ENCODE peak calls at places on chromosomes 12 and 14, in nine cellular contexts. One of them, this sample, is unnamed. For H3K27me3, the result is how much of the 10 kb centered on the place peaks cover.

GRCh38 chr12:10031318-10031717 is 836 bp downstream of the CLEC9A start:
- DNase-seq in AG04450: no peak
- DNase-seq in GM23248: peak
- DNase-seq in brain microvascular endothelial cell: peak
- DNase-seq in effector memory CD4-positive, alpha-beta T cell: no peak
- DNase-seq in heart right ventricle: no peak
- DNase-seq in ovary: no peak
- DNase-seq in gastrocnemius medialis: no peak
- DNase-seq in right lobe of liver: no peak
- DNase-seq in this sample: no peak

GRCh38 chr12:69415471-69416275 is 54.5 kb upstream of the FRS2 start:
- DNase-seq in AG04450: peak
- DNase-seq in GM23248: peak
- DNase-seq in brain microvascular endothelial cell: peak
- DNase-seq in effector memory CD4-positive, alpha-beta T cell: no peak
- DNase-seq in heart right ventricle: peak
- DNase-seq in ovary: peak
- DNase-seq in gastrocnemius medialis: peak
- DNase-seq in right lobe of liver: no peak
- DNase-seq in this sample: no peak

GRCh38 chr14:65933400-65934068 is 521.0 kb downstream of the FUT8 start:
- DNase-seq in AG04450: no peak
- DNase-seq in GM23248: no peak
- DNase-seq in brain microvascular endothelial cell: no peak
- DNase-seq in effector memory CD4-positive, alpha-beta T cell: no peak
- DNase-seq in heart right ventricle: no peak
- DNase-seq in ovary: no peak
- DNase-seq in gastrocnemius medialis: no peak
- DNase-seq in right lobe of liver: no peak
- DNase-seq in this sample: no peak

GRCh38 chr14:73426877-73427276 is 31.5 kb downstream of the NUMB start:
- DNase-seq in AG04450: no peak
- DNase-seq in GM23248: peak
- DNase-seq in brain microvascular endothelial cell: peak
- DNase-seq in effector memory CD4-positive, alpha-beta T cell: no peak
- DNase-seq in heart right ventricle: no peak
- DNase-seq in ovary: no peak
- DNase-seq in gastrocnemius medialis: no peak
- DNase-seq in right lobe of liver: no peak
- DNase-seq in this sample: no peak

GRCh38 chr12:44875954-44876553 is at the start of gene NELL2:
- DNase-seq in AG04450: no peak
- DNase-seq in GM23248: peak
- DNase-seq in brain microvascular endothelial cell: no peak
- DNase-seq in effector memory CD4-positive, alpha-beta T cell: peak
- DNase-seq in heart right ventricle: peak
- DNase-seq in ovary: no peak
- DNase-seq in gastrocnemius medialis: no peak
- DNase-seq in right lobe of liver: peak
- DNase-seq in this sample: no peak

GRCh38 chr14:59317346-59317745 is 128.9 kb downstream of the DAAM1 start:
- DNase-seq in AG04450: no peak
- DNase-seq in GM23248: no peak
- DNase-seq in brain microvascular endothelial cell: no peak
- DNase-seq in effector memory CD4-positive, alpha-beta T cell: no peak
- DNase-seq in heart right ventricle: no peak
- DNase-seq in ovary: no peak
- DNase-seq in gastrocnemius medialis: no peak
- DNase-seq in right lobe of liver: no peak
- DNase-seq in this sample: no peak

GRCh38 chr12:130280226-130280625 is 57.5 kb upstream of the PIWIL1 start:
- DNase-seq in AG04450: no peak
- DNase-seq in GM23248: peak
- DNase-seq in brain microvascular endothelial cell: peak
- DNase-seq in effector memory CD4-positive, alpha-beta T cell: no peak
- DNase-seq in heart right ventricle: no peak
- DNase-seq in ovary: no peak
- DNase-seq in gastrocnemius medialis: no peak
- DNase-seq in right lobe of liver: no peak
- DNase-seq in this sample: no peak

GRCh38 chr12:29510591-29511174 is 13.2 kb upstream of the OVCH1 start:
- DNase-seq in AG04450: no peak
- DNase-seq in GM23248: peak
- DNase-seq in brain microvascular endothelial cell: no peak
- DNase-seq in effector memory CD4-positive, alpha-beta T cell: no peak
- DNase-seq in heart right ventricle: no peak
- DNase-seq in ovary: no peak
- DNase-seq in gastrocnemius medialis: no peak
- DNase-seq in right lobe of liver: no peak
- DNase-seq in this sample: no peak

GRCh38 chr14:100438678-100439592 is 115.8 kb downstream of the SLC25A47 start:
- DNase-seq in AG04450: peak
- DNase-seq in GM23248: peak
- DNase-seq in brain microvascular endothelial cell: peak
- DNase-seq in effector memory CD4-positive, alpha-beta T cell: no peak
- DNase-seq in heart right ventricle: no peak
- DNase-seq in ovary: no peak
- DNase-seq in gastrocnemius medialis: no peak
- DNase-seq in right lobe of liver: peak
- DNase-seq in this sample: peak

GRCh38 chr14:36451346-36452065 is 68.5 kb downstream of the NKX2-1 start:
- DNase-seq in AG04450: no peak
- DNase-seq in GM23248: no peak
- DNase-seq in brain microvascular endothelial cell: no peak
- DNase-seq in effector memory CD4-positive, alpha-beta T cell: no peak
- DNase-seq in heart right ventricle: no peak
- DNase-seq in ovary: no peak
- DNase-seq in gastrocnemius medialis: no peak
- DNase-seq in right lobe of liver: peak
- DNase-seq in this sample: no peak

GRCh38 chr14:36454599-36455240 is 65.3 kb downstream of the NKX2-1 start:
- DNase-seq in AG04450: no peak
- DNase-seq in GM23248: no peak
- DNase-seq in brain microvascular endothelial cell: no peak
- DNase-seq in effector memory CD4-positive, alpha-beta T cell: no peak
- DNase-seq in heart right ventricle: no peak
- DNase-seq in ovary: no peak
- DNase-seq in gastrocnemius medialis: no peak
- DNase-seq in right lobe of liver: no peak
- DNase-seq in this sample: no peak

GRCh38 chr14:36452850-36453249 is 67.2 kb downstream of the NKX2-1 start:
- DNase-seq in AG04450: no peak
- DNase-seq in GM23248: no peak
- DNase-seq in brain microvascular endothelial cell: no peak
- DNase-seq in effector memory CD4-positive, alpha-beta T cell: no peak
- DNase-seq in heart right ventricle: no peak
- DNase-seq in ovary: no peak
- DNase-seq in gastrocnemius medialis: no peak
- DNase-seq in right lobe of liver: no peak
- DNase-seq in this sample: no peak

GRCh38 chr14:36449903-36450302 is 70.1 kb downstream of the NKX2-1 start:
- DNase-seq in AG04450: no peak
- DNase-seq in GM23248: no peak
- DNase-seq in brain microvascular endothelial cell: no peak
- DNase-seq in effector memory CD4-positive, alpha-beta T cell: no peak
- DNase-seq in heart right ventricle: no peak
- DNase-seq in ovary: no peak
- DNase-seq in gastrocnemius medialis: no peak
- DNase-seq in right lobe of liver: no peak
- DNase-seq in this sample: no peak

DNA sequence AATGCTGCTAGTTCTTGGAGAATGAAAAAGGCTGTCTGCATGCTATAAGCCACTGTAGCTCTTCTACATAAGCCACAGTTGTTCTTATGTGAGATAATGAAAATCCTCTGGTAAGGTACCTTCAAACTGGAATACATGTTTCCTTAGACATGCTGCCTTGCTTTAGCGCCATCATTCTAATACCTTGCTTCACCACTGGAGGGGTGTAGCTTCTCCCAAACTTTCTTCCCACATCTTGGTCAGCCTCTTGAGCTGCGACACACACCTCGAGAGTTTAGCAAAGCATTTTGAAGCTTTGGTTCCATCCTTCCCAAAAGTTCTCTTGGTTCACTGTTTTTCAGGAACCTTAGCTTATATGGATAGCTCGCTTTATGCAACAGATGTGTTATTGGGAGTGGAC is 69.5 kb downstream of the NKX2-1 start:
- DNase-seq in AG04450: no peak
- DNase-seq in GM23248: no peak
- DNase-seq in brain microvascular endothelial cell: no peak
- DNase-seq in effector memory CD4-positive, alpha-beta T cell: no peak
- DNase-seq in heart right ventricle: no peak
- DNase-seq in ovary: no peak
- DNase-seq in gastrocnemius medialis: no peak
- DNase-seq in right lobe of liver: no peak
- DNase-seq in this sample: no peak
- H3K27me3 ChIP-seq in AG04450: under half
- H3K27me3 ChIP-seq in GM23248: under half
- H3K27me3 ChIP-seq in brain microvascular endothelial cell: under half
- H3K27me3 ChIP-seq in effector memory CD4-positive, alpha-beta T cell: under half
- H3K27me3 ChIP-seq in heart right ventricle: under half
- H3K27me3 ChIP-seq in ovary: under half
- H3K27me3 ChIP-seq in gastrocnemius medialis: under half
- H3K27me3 ChIP-seq in right lobe of liver: under half
- H3K27me3 ChIP-seq in this sample: under half

GRCh38 chr12:89356069-89356665 is 3.9 kb upstream of the DUSP6 start:
- DNase-seq in AG04450: no peak
- DNase-seq in GM23248: no peak
- DNase-seq in brain microvascular endothelial cell: no peak
- DNase-seq in effector memory CD4-positive, alpha-beta T cell: no peak
- DNase-seq in heart right ventricle: no peak
- DNase-seq in ovary: no peak
- DNase-seq in gastrocnemius medialis: no peak
- DNase-seq in right lobe of liver: no peak
- DNase-seq in this sample: no peak
- H3K4me3 ChIP-seq in AG04450: no peak
- H3K4me3 ChIP-seq in GM23248: no peak
- H3K4me3 ChIP-seq in brain microvascular endothelial cell: no peak
- H3K4me3 ChIP-seq in effector memory CD4-positive, alpha-beta T cell: no peak
- H3K4me3 ChIP-seq in heart right ventricle: no peak
- H3K4me3 ChIP-seq in ovary: no peak
- H3K4me3 ChIP-seq in gastrocnemius medialis: no peak
- H3K4me3 ChIP-seq in right lobe of liver: no peak
- H3K4me3 ChIP-seq in this sample: no peak

DNA sequence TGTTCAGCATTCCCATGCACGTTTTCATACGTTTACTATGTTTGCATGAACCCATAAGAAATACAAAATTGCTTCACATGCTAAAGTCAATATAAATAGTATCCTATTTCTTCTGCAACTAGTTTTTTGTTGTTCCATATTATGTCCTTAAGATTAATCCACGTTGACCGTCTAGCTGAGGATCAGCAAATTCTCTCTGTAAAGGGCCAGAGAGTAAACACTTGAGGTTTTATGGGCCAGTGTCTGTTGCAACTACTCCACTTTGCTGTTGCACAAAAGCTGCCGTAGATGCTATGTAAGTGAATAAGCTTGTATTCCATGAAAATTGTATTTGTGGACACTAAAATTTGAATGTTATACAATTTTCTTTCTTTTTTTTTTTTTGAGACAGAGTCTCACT is 21.1 kb upstream of the PITPNM2 start:
- DNase-seq in AG04450: no peak
- DNase-seq in GM23248: no peak
- DNase-seq in brain microvascular endothelial cell: no peak
- DNase-seq in effector memory CD4-positive, alpha-beta T cell: no peak
- DNase-seq in heart right ventricle: no peak
- DNase-seq in ovary: no peak
- DNase-seq in gastrocnemius medialis: no peak
- DNase-seq in right lobe of liver: no peak
- DNase-seq in this sample: no peak
- H3K27me3 ChIP-seq in AG04450: under half
- H3K27me3 ChIP-seq in GM23248: under half
- H3K27me3 ChIP-seq in brain microvascular endothelial cell: under half
- H3K27me3 ChIP-seq in effector memory CD4-positive, alpha-beta T cell: under half
- H3K27me3 ChIP-seq in heart right ventricle: under half
- H3K27me3 ChIP-seq in ovary: under half
- H3K27me3 ChIP-seq in gastrocnemius medialis: under half
- H3K27me3 ChIP-seq in right lobe of liver: under half
- H3K27me3 ChIP-seq in this sample: under half

GRCh38 chr14:64762044-64763034 is 58.1 kb downstream of the PLEKHG3 start:
- DNase-seq in AG04450: peak
- DNase-seq in GM23248: peak
- DNase-seq in brain microvascular endothelial cell: peak
- DNase-seq in effector memory CD4-positive, alpha-beta T cell: peak
- DNase-seq in heart right ventricle: peak
- DNase-seq in ovary: peak
- DNase-seq in gastrocnemius medialis: peak
- DNase-seq in right lobe of liver: peak
- DNase-seq in this sample: peak

GRCh38 chr14:64763089-64763782 is 59.0 kb downstream of the PLEKHG3 start:
- DNase-seq in AG04450: no peak
- DNase-seq in GM23248: no peak
- DNase-seq in brain microvascular endothelial cell: no peak
- DNase-seq in effector memory CD4-positive, alpha-beta T cell: no peak
- DNase-seq in heart right ventricle: no peak
- DNase-seq in ovary: no peak
- DNase-seq in gastrocnemius medialis: no peak
- DNase-seq in right lobe of liver: peak
- DNase-seq in this sample: no peak

GRCh38 chr14:64765740-64766302 is 61.6 kb downstream of the PLEKHG3 start:
- DNase-seq in AG04450: no peak
- DNase-seq in GM23248: no peak
- DNase-seq in brain microvascular endothelial cell: no peak
- DNase-seq in effector memory CD4-positive, alpha-beta T cell: no peak
- DNase-seq in heart right ventricle: no peak
- DNase-seq in ovary: no peak
- DNase-seq in gastrocnemius medialis: no peak
- DNase-seq in right lobe of liver: peak
- DNase-seq in this sample: no peak

GRCh38 chr14:64764641-64765520 is 60.7 kb downstream of the PLEKHG3 start:
- DNase-seq in AG04450: peak
- DNase-seq in GM23248: peak
- DNase-seq in brain microvascular endothelial cell: peak
- DNase-seq in effector memory CD4-positive, alpha-beta T cell: peak
- DNase-seq in heart right ventricle: peak
- DNase-seq in ovary: peak
- DNase-seq in gastrocnemius medialis: peak
- DNase-seq in right lobe of liver: peak
- DNase-seq in this sample: no peak

DNA sequence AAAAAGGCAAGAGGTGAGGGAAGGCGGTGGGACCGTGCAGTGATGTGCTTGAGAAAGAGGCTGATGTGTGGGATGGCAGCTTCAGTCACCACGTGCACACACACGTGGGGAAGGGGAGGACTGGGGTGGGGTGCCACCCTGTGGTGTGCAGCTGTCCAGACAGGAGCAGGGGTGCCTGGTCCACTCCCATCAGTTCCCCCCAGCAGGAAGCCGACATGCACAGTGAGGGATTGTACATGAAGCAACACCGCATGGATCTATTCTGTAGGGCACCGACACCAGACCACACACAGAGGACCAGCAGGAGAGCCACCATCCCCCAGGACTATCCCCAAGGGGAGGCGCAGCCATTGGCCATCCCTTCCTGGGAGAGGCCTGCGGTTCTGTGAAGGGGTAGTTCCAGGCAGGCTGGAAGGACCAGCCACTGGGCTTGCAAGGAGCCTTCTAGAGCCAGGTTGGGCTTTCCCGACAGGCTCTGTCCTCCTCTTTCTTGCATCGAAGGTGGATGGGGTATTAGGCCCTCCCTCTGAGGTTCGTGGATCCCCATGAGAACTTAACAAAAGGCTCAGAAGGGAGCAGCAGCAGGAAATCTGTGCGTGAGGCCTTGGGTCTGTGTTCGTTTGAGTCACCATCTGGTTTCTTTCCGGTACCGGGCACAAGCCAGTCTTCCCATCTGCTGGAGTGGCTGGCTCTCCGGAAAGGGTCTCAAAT is 59.7 kb downstream of the PLEKHG3 start:
- DNase-seq in AG04450: no peak
- DNase-seq in GM23248: peak
- DNase-seq in brain microvascular endothelial cell: peak
- DNase-seq in effector memory CD4-positive, alpha-beta T cell: no peak
- DNase-seq in heart right ventricle: no peak
- DNase-seq in ovary: peak
- DNase-seq in gastrocnemius medialis: no peak
- DNase-seq in right lobe of liver: peak
- DNase-seq in this sample: no peak
- H3K4me3 ChIP-seq in AG04450: no peak
- H3K4me3 ChIP-seq in GM23248: no peak
- H3K4me3 ChIP-seq in brain microvascular endothelial cell: no peak
- H3K4me3 ChIP-seq in effector memory CD4-positive, alpha-beta T cell: no peak
- H3K4me3 ChIP-seq in heart right ventricle: no peak
- H3K4me3 ChIP-seq in ovary: no peak
- H3K4me3 ChIP-seq in gastrocnemius medialis: no peak
- H3K4me3 ChIP-seq in right lobe of liver: no peak
- H3K4me3 ChIP-seq in this sample: no peak

This sample was measured in kidney epithelial cell.